ENCODE peak calls at places on chromosomes 1 and 21, in seven cellular contexts. Q, I, U, P, H, Y and B are unnamed samples.

GRCh38 chr1:229237320-229237719 is 33.6 kb upstream of the RAB4A start:
- DNase-seq in Q (no peak), I (no peak), U (no peak), P (no peak), H (no peak), Y (no peak), B (no peak)

GRCh38 chr1:198102454-198102791 is 54.4 kb upstream of the NEK7 start:
- DNase-seq in Q (no peak), I (no peak), U (peak; percentile 15), P (no peak), H (no peak), Y (no peak), B (no peak)

GRCh38 chr1:155396874-155397476 is 76.3 kb downstream of the RUSC1 start:
- DNase-seq in Q (no peak), I (no peak), U (no peak), P (no peak), H (no peak), Y (no peak), B (no peak)

GRCh38 chr21:41219498-41220207 is 51.7 kb downstream of the BACE2 start:
- DNase-seq in Q (no peak), I (no peak), U (no peak), P (no peak), H (no peak), Y (no peak), B (no peak)

GRCh38 chr1:44603718-44604117 is 70.6 kb downstream of the TMEM53 start:
- DNase-seq in Q (no peak), I (no peak), U (no peak), P (no peak), H (peak; percentile 46), Y (no peak), B (no peak)

GRCh38 chr1:110286564-110286963 is 52.6 kb upstream of the RBM15 start:
- DNase-seq in Q (no peak), I (peak; percentile 58), U (no peak), P (no peak), H (no peak), Y (no peak), B (peak; percentile 22)

GRCh38 chr1:63662056-63662836 is 69.0 kb downstream of the PGM1 start:
- DNase-seq in Q (peak; percentile 7), I (no peak), U (no peak), P (no peak), H (no peak), Y (no peak), B (no peak)

GRCh38 chr1:32900956-32901822 is at the start of gene TMEM54:
- DNase-seq in Q (peak; percentile 36), I (peak; percentile 62), U (no peak), P (peak; percentile 67), H (peak; percentile 83), Y (no peak), B (no peak)

GRCh38 chr1:9910425-9911178 is 533 bp upstream of the CTNNBIP1 start:
- DNase-seq in Q (peak; percentile 100), I (peak; percentile 99), U (peak; percentile 100), P (peak; percentile 100), H (peak; percentile 99), Y (peak; percentile 100), B (peak; percentile 98)

GRCh38 chr21:34129971-34130597 is 56.7 kb downstream of the MRPS6 start:
- DNase-seq in Q (no peak), I (no peak), U (no peak), P (no peak), H (peak; percentile 22), Y (no peak), B (no peak)

GRCh38 chr1:223230161-223230881 is 87.3 kb upstream of the TLR5 start:
- DNase-seq in Q (no peak), I (no peak), U (peak; percentile 35), P (no peak), H (no peak), Y (no peak), B (no peak)

GRCh38 chr1:160708821-160709220 is 2.8 kb downstream of the CD48 start:
- DNase-seq in Q (no peak), I (no peak), U (peak; percentile 53), P (no peak), H (no peak), Y (no peak), B (no peak)

GRCh38 chr1:162753998-162754585 is 36.4 kb upstream of the HSD17B7 start:
- DNase-seq in Q (no peak), I (no peak), U (no peak), P (no peak), H (no peak), Y (no peak), B (no peak)

GRCh38 chr1:118985611-118986290 is 2.4 kb downstream of the TBX15 start:
- DNase-seq in Q (no peak), I (peak; percentile 15), U (no peak), P (no peak), H (peak; percentile 11), Y (no peak), B (no peak)

GRCh38 chr1:22635436-22635835 is 992 bp upstream of the C1QA start:
- DNase-seq in Q (no peak), I (no peak), U (no peak), P (no peak), H (no peak), Y (no peak), B (no peak)

GRCh38 chr1:173152585-173152984 is 54.5 kb downstream of the TNFSF4 start:
- DNase-seq in Q (no peak), I (no peak), U (no peak), P (no peak), H (no peak), Y (no peak), B (no peak)

GRCh38 chr1:162388615-162389014 is 7.1 kb downstream of the C1orf226 start:
- DNase-seq in Q (no peak), I (no peak), U (no peak), P (no peak), H (no peak), Y (no peak), B (no peak)

GRCh38 chr1:8397511-8397910 is 79.6 kb downstream of the SLC45A1 start:
- DNase-seq in Q (no peak), I (peak; percentile 55), U (no peak), P (no peak), H (no peak), Y (no peak), B (peak; percentile 26)

GRCh38 chr21:28723666-28724065 is 269.0 kb downstream of the LTN1 start:
- DNase-seq in Q (no peak), I (no peak), U (no peak), P (no peak), H (no peak), Y (no peak), B (no peak)

GRCh38 chr21:36005018-36005417 is 55.3 kb downstream of the SETD4 start:
- DNase-seq in Q (peak; percentile 32), I (no peak), U (no peak), P (no peak), H (no peak), Y (no peak), B (no peak)

GRCh38 chr1:197321821-197322220 is 53.8 kb downstream of the CRB1 start:
- DNase-seq in Q (no peak), I (no peak), U (no peak), P (no peak), H (no peak), Y (no peak), B (no peak)

GRCh38 chr1:29900086-29900485 is 663.8 kb downstream of the PTPRU start:
- DNase-seq in Q (no peak), I (no peak), U (no peak), P (no peak), H (no peak), Y (no peak), B (no peak)

GRCh38 chr1:231216515-231216914 is 24.5 kb upstream of the GNPAT start:
- DNase-seq in Q (no peak), I (no peak), U (no peak), P (no peak), H (no peak), Y (no peak), B (no peak)

GRCh38 chr1:203273869-203274602 is 31.3 kb upstream of the BTG2 start:
- DNase-seq in Q (no peak), I (no peak), U (no peak), P (no peak), H (no peak), Y (peak; percentile 76), B (no peak)

GRCh38 chr1:189036628-189037027 is 1441.0 kb downstream of the BRINP3 start:
- DNase-seq in Q (no peak), I (no peak), U (no peak), P (no peak), H (no peak), Y (no peak), B (no peak)

GRCh38 chr21:37072239-37072987 is 458 bp downstream of the PIGP start:
- DNase-seq in Q (peak; percentile 86), I (no peak), U (no peak), P (peak; percentile 85), H (no peak), Y (peak; percentile 94), B (peak; percentile 50)

GRCh38 chr1:245288796-245289195 is 134.0 kb downstream of the KIF26B start:
- DNase-seq in Q (no peak), I (no peak), U (no peak), P (no peak), H (no peak), Y (no peak), B (no peak)

GRCh38 chr1:4172659-4173599 is 272.9 kb upstream of the C1orf174 start:
- DNase-seq in Q (no peak), I (peak; percentile 19), U (no peak), P (peak; percentile 76), H (peak; percentile 44), Y (peak; percentile 20), B (peak; percentile 44)

GRCh38 chr1:160451119-160451858 is 50.9 kb downstream of the VANGL2 start:
- DNase-seq in Q (no peak), I (no peak), U (no peak), P (no peak), H (no peak), Y (no peak), B (no peak)

GRCh38 chr21:23887709-23888303 is 1719.5 kb downstream of the MRPL39 start:
- DNase-seq in Q (no peak), I (no peak), U (peak; percentile 38), P (no peak), H (no peak), Y (no peak), B (no peak)

GRCh38 chr21:37982496-37983318 is 66.5 kb upstream of the KCNJ6 start:
- DNase-seq in Q (no peak), I (no peak), U (no peak), P (no peak), H (no peak), Y (no peak), B (no peak)

GRCh38 chr1:13814131-13814530 is 114.1 kb downstream of the PRDM2 start:
- DNase-seq in Q (no peak), I (no peak), U (no peak), P (no peak), H (no peak), Y (no peak), B (no peak)

GRCh38 chr1:85202092-85202863 is 1.5 kb upstream of the SYDE2 start:
- DNase-seq in Q (no peak), I (no peak), U (no peak), P (no peak), H (no peak), Y (no peak), B (no peak)

GRCh38 chr1:153548722-153549695 is at the start of gene S100A3:
- DNase-seq in Q (peak; percentile 91), I (no peak), U (no peak), P (no peak), H (no peak), Y (no peak), B (no peak)

GRCh38 chr1:80657048-80657653 is 1143.6 kb upstream of the ADGRL2 start:
- DNase-seq in Q (no peak), I (no peak), U (no peak), P (no peak), H (peak; percentile 4), Y (no peak), B (no peak)

GRCh38 chr1:25944986-25945385 is 38.8 kb upstream of the STMN1 start:
- DNase-seq in Q (no peak), I (no peak), U (no peak), P (no peak), H (no peak), Y (no peak), B (no peak)